ENCODE peak calls at places on chromosomes 4 and X, in four cellular contexts. One of them, this sample, is unnamed.

GRCh38 chr4:101217353-101218031 is 129.8 kb downstream of the PPP3CA start:
- DNase-seq in T47D: no peak
- DNase-seq in foreskin fibroblast: no peak
- DNase-seq in breast epithelium: no peak
- DNase-seq in this sample: no peak

GRCh38 chrX:17596546-17597205 is 140.6 kb upstream of the SCML1 start:
- DNase-seq in T47D: no peak
- DNase-seq in foreskin fibroblast: no peak
- DNase-seq in breast epithelium: no peak
- DNase-seq in this sample: no peak

GRCh38 chr4:186627226-186627865 is 72.0 kb upstream of the MTNR1A start:
- DNase-seq in T47D: no peak
- DNase-seq in foreskin fibroblast: peak; percentile 22
- DNase-seq in breast epithelium: no peak
- DNase-seq in this sample: no peak

GRCh38 chr4:99690472-99690871 is 32.8 kb upstream of the C4orf54 start:
- DNase-seq in T47D: no peak
- DNase-seq in foreskin fibroblast: no peak
- DNase-seq in breast epithelium: no peak
- DNase-seq in this sample: no peak

GRCh38 chr4:121777625-121778024 is 12.7 kb upstream of the SMIM43 start:
- DNase-seq in T47D: no peak
- DNase-seq in foreskin fibroblast: no peak
- DNase-seq in breast epithelium: no peak
- DNase-seq in this sample: no peak

GRCh38 chrX:66015152-66015827 is 24.6 kb downstream of the VSIG4 start:
- DNase-seq in T47D: no peak
- DNase-seq in foreskin fibroblast: no peak
- DNase-seq in breast epithelium: no peak
- DNase-seq in this sample: no peak

GRCh38 chr4:7981738-7982394 is 42.2 kb upstream of the AFAP1 start:
- DNase-seq in T47D: no peak
- DNase-seq in foreskin fibroblast: no peak
- DNase-seq in breast epithelium: no peak
- DNase-seq in this sample: no peak

GRCh38 chrX:101164766-101165590 is 54.6 kb upstream of the DRP2 start:
- DNase-seq in T47D: no peak
- DNase-seq in foreskin fibroblast: peak; percentile 47
- DNase-seq in breast epithelium: no peak
- DNase-seq in this sample: no peak

GRCh38 chr4:93710101-93710846 is 118.3 kb upstream of the ATOH1 start:
- DNase-seq in T47D: no peak
- DNase-seq in foreskin fibroblast: peak; percentile 10
- DNase-seq in breast epithelium: no peak
- DNase-seq in this sample: no peak

GRCh38 chrX:154727418-154728323 is 23.2 kb downstream of the GAB3 start:
- DNase-seq in T47D: no peak
- DNase-seq in foreskin fibroblast: peak; percentile 64
- DNase-seq in breast epithelium: peak; percentile 78
- DNase-seq in this sample: no peak

GRCh38 chr4:113645771-113646455 is 115.6 kb downstream of the CAMK2D start:
- DNase-seq in T47D: peak; percentile 5
- DNase-seq in foreskin fibroblast: peak; percentile 78
- DNase-seq in breast epithelium: no peak
- DNase-seq in this sample: no peak

GRCh38 chr4:7598939-7599790 is 164.4 kb upstream of the PSAPL1 start:
- DNase-seq in T47D: no peak
- DNase-seq in foreskin fibroblast: no peak
- DNase-seq in breast epithelium: no peak
- DNase-seq in this sample: no peak

GRCh38 chrX:7159132-7159861 is 11.3 kb upstream of the PUDP start:
- DNase-seq in T47D: peak; percentile 16
- DNase-seq in foreskin fibroblast: peak; percentile 66
- DNase-seq in breast epithelium: peak; percentile 66
- DNase-seq in this sample: no peak

GRCh38 chrX:33434256-33435092 is 223.1 kb upstream of the DMD start:
- DNase-seq in T47D: peak; percentile 2
- DNase-seq in foreskin fibroblast: peak; percentile 25
- DNase-seq in breast epithelium: peak; percentile 27
- DNase-seq in this sample: peak; percentile 7

GRCh38 chr4:128393111-128393704 is 105.6 kb upstream of the PGRMC2 start:
- DNase-seq in T47D: no peak
- DNase-seq in foreskin fibroblast: peak; percentile 28
- DNase-seq in breast epithelium: no peak
- DNase-seq in this sample: no peak

GRCh38 chrX:104343408-104344129 is 88.8 kb upstream of the ESX1 start:
- DNase-seq in T47D: no peak
- DNase-seq in foreskin fibroblast: peak; percentile 74
- DNase-seq in breast epithelium: no peak
- DNase-seq in this sample: no peak

GRCh38 chr4:7103599-7104365 is 35.9 kb upstream of the GRPEL1 start:
- DNase-seq in T47D: no peak
- DNase-seq in foreskin fibroblast: no peak
- DNase-seq in breast epithelium: no peak
- DNase-seq in this sample: no peak

GRCh38 chrX:136028383-136028984 is 43.2 kb downstream of the SLC9A6 start:
- DNase-seq in T47D: no peak
- DNase-seq in foreskin fibroblast: peak; percentile 70
- DNase-seq in breast epithelium: no peak
- DNase-seq in this sample: peak; percentile 15

GRCh38 chr4:7788687-7789425 is 150.8 kb downstream of the AFAP1 start:
- DNase-seq in T47D: no peak
- DNase-seq in foreskin fibroblast: peak; percentile 43
- DNase-seq in breast epithelium: no peak
- DNase-seq in this sample: no peak

GRCh38 chrX:117517994-117518393 is 598.6 kb downstream of the KLHL13 start:
- DNase-seq in T47D: no peak
- DNase-seq in foreskin fibroblast: no peak
- DNase-seq in breast epithelium: no peak
- DNase-seq in this sample: no peak

GRCh38 chr4:68383115-68383514 is 33.2 kb upstream of the YTHDC1 start:
- DNase-seq in T47D: no peak
- DNase-seq in foreskin fibroblast: no peak
- DNase-seq in breast epithelium: no peak
- DNase-seq in this sample: no peak

GRCh38 chr4:128228021-128228571 is 59.5 kb downstream of the PGRMC2 start:
- DNase-seq in T47D: peak; percentile 17
- DNase-seq in foreskin fibroblast: peak; percentile 47
- DNase-seq in breast epithelium: peak; percentile 73
- DNase-seq in this sample: no peak

GRCh38 chrX:136710324-136710951 is 62.5 kb downstream of the CD40LG start:
- DNase-seq in T47D: no peak
- DNase-seq in foreskin fibroblast: peak; percentile 28
- DNase-seq in breast epithelium: no peak
- DNase-seq in this sample: no peak

GRCh38 chrX:2188316-2188715 is 312.5 kb downstream of the DHRSX start:
- DNase-seq in T47D: no peak
- DNase-seq in foreskin fibroblast: no peak
- DNase-seq in breast epithelium: no peak
- DNase-seq in this sample: no peak

GRCh38 chrX:46400530-46400929 is 144.7 kb downstream of the ZNF674 start:
- DNase-seq in T47D: no peak
- DNase-seq in foreskin fibroblast: no peak
- DNase-seq in breast epithelium: no peak
- DNase-seq in this sample: no peak

GRCh38 chr4:72119946-72120345 is 88.1 kb downstream of the NPFFR2 start:
- DNase-seq in T47D: no peak
- DNase-seq in foreskin fibroblast: no peak
- DNase-seq in breast epithelium: no peak
- DNase-seq in this sample: no peak

GRCh38 chr4:179605196-179605595 is 2163.0 kb upstream of the AGA start:
- DNase-seq in T47D: no peak
- DNase-seq in foreskin fibroblast: peak; percentile 6
- DNase-seq in breast epithelium: no peak
- DNase-seq in this sample: no peak

This sample was measured in 8988T.